ENCODE peak calls at places on chromosomes 11 and 22, in six cellular contexts. K is spleen, N is A549, P is tibial nerve, Z is HCT116, I is transverse colon. U is an unnamed sample.

GRCh38 chr11:68780829-68781228 is 29.5 kb upstream of the TESMIN start:
- DNase-seq in N (no peak), K (no peak), P (no peak), Z (peak; percentile 4), I (peak; percentile 39), U (no peak)

GRCh38 chr11:12585861-12586260 is 88.4 kb upstream of the TEAD1 start:
- DNase-seq in I (no peak), Z (no peak), N (no peak), P (no peak), K (no peak), U (no peak)

GRCh38 chr11:119284344-119285157 is 32.4 kb downstream of the MCAM start:
- DNase-seq in I (no peak), N (peak; percentile 25), Z (peak; percentile 32), K (no peak), P (no peak), U (no peak)

GRCh38 chr11:71425851-71426250 is 22.3 kb downstream of the DHCR7 start:
- DNase-seq in P (no peak), K (no peak), Z (no peak), I (no peak), N (no peak), U (no peak)

GRCh38 chr22:32531228-32531627 is 56.6 kb downstream of the FBXO7 start:
- DNase-seq in Z (no peak), P (no peak), I (no peak), K (no peak), N (no peak), U (no peak)

GRCh38 chr11:65988791-65989592 is 13.0 kb downstream of the EIF1AD start:
- DNase-seq in Z (peak; percentile 95), P (peak; percentile 84), K (peak; percentile 89), I (peak; percentile 94), N (peak; percentile 89), U (peak; percentile 64)

GRCh38 chr11:19313140-19313539 is 72.4 kb upstream of the E2F8 start:
- DNase-seq in P (no peak), N (no peak), I (no peak), Z (no peak), K (no peak), U (no peak)

GRCh38 chr11:95145430-95146063 is 55.9 kb downstream of the ENDOD1 start:
- DNase-seq in I (no peak), Z (no peak), K (no peak), P (no peak), N (no peak), U (no peak)

GRCh38 chr11:59224419-59224928 is 11.7 kb upstream of the MPEG1 start:
- DNase-seq in Z (no peak), K (no peak), I (no peak), P (no peak), N (no peak), U (no peak)

GRCh38 chr11:7977251-7977917 is 9.8 kb upstream of the EIF3F start:
- DNase-seq in Z (no peak), P (no peak), I (no peak), K (no peak), N (no peak), U (no peak)

GRCh38 chr11:75152090-75152489 is 1.2 kb downstream of the SLCO2B1 start:
- DNase-seq in N (no peak), Z (no peak), K (no peak), P (no peak), I (no peak), U (no peak)

GRCh38 chr11:75856912-75857311 is 41.9 kb downstream of the UVRAG start:
- DNase-seq in Z (no peak), K (no peak), P (no peak), N (no peak), I (no peak), U (no peak)

GRCh38 chr11:118098996-118099837 is 12.5 kb upstream of the SMIM35 start:
- DNase-seq in P (no peak), Z (no peak), N (no peak), I (no peak), K (no peak), U (no peak)

GRCh38 chr11:122440783-122441701 is 214.5 kb upstream of the UBASH3B start:
- DNase-seq in Z (no peak), K (no peak), P (peak; percentile 19), N (no peak), I (peak; percentile 10), U (no peak)

GRCh38 chr11:6650980-6651379 is 4.6 kb downstream of the DCHS1 start:
- DNase-seq in N (no peak), I (no peak), K (no peak), Z (no peak), P (no peak), U (no peak)

GRCh38 chr22:47698906-47699305 is 936.5 kb downstream of the TBC1D22A start:
- DNase-seq in I (no peak), K (no peak), Z (no peak), P (no peak), N (no peak), U (no peak)

GRCh38 chr11:102196816-102197215 is 86.6 kb downstream of the YAP1 start:
- DNase-seq in P (no peak), K (no peak), Z (no peak), N (no peak), I (no peak), U (no peak)

GRCh38 chr11:1931791-1932480 is 12.4 kb downstream of the TNNT3 start:
- DNase-seq in P (no peak), Z (no peak), I (no peak), N (no peak), K (peak; percentile 53), U (no peak)

GRCh38 chr11:1936781-1937615 is 10.1 kb upstream of the MRPL23 start:
- DNase-seq in K (peak; percentile 76), P (no peak), I (no peak), Z (no peak), N (no peak), U (no peak)

GRCh38 chr11:11782532-11783110 is 59.2 kb upstream of the USP47 start:
- DNase-seq in P (no peak), K (no peak), Z (no peak), N (no peak), I (peak; percentile 49), U (no peak)

GRCh38 chr22:29988719-29989118 is 91.5 kb upstream of the HORMAD2 start:
- DNase-seq in N (no peak), P (no peak), Z (no peak), K (no peak), I (no peak), U (no peak)

GRCh38 chr22:43177479-43177878 is 9.5 kb downstream of the TTLL12 start:
- DNase-seq in K (peak; percentile 61), I (no peak), Z (no peak), N (no peak), P (no peak), U (no peak)

GRCh38 chr11:8269636-8270035 is 6.0 kb upstream of the LMO1 start:
- DNase-seq in I (no peak), P (no peak), Z (no peak), K (peak; percentile 4), N (no peak), U (no peak)

GRCh38 chr11:75816561-75817239 is 1.7 kb downstream of the UVRAG start:
- DNase-seq in N (no peak), P (no peak), Z (no peak), I (no peak), K (no peak), U (no peak)

GRCh38 chr22:48705159-48705916 is 1122.3 kb downstream of the BRD1 start:
- DNase-seq in N (no peak), K (peak; percentile 52), P (no peak), Z (no peak), I (no peak), U (no peak)

GRCh38 chr11:98495601-98496000 is 525.1 kb upstream of the CNTN5 start:
- DNase-seq in Z (no peak), N (no peak), K (no peak), I (no peak), P (no peak), U (no peak)

GRCh38 chr11:2208691-2209369 is 37.2 kb upstream of the TH start:
- DNase-seq in I (peak; percentile 9), K (peak; percentile 64), Z (no peak), P (peak; percentile 9), N (no peak), U (no peak)

GRCh38 chr11:3093281-3094191 is 36.3 kb upstream of the CARS1 start:
- DNase-seq in Z (no peak), K (no peak), I (no peak), P (no peak), N (no peak), U (no peak)

GRCh38 chr11:134759314-134759713 is 347.3 kb upstream of the B3GAT1 start:
- DNase-seq in N (no peak), K (peak; percentile 19), I (no peak), P (no peak), Z (no peak), U (no peak)

DNA sequence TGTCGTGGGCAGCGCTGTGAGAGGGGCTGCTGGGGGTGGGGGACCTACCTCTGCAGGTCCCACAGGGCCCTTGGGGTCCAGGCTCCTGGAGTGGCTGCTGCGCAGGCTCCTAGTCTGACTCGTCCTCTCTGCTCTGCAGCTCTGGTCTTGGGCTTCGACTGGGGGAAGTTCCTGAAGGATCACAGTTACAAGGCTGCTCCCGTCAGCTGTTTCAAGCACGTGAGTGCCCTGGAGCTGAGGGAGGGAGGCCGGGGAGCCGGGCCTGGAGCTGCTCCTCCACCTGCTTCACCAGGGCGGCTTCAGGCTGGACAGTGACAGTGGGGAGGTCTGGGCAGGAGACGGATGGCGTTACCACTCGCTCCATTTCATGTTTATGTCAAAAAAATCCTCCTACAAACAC is 11.9 kb downstream of the L3MBTL2 start:
- DNase-seq in K (no peak), P (no peak), Z (no peak), I (no peak), N (no peak), U (no peak)
- H3K27ac ChIP-seq in K (peak overlapping the region; percentile 50), P (peak overlapping the region; percentile 89), Z (no peak overlapping the region), I (peak overlapping the region; percentile 82), N (no peak overlapping the region), U (peak overlapping the region; percentile 81)

GRCh38 chr11:74138021-74138420 is 32.8 kb downstream of the C2CD3 start:
- DNase-seq in Z (no peak), K (no peak), P (no peak), I (no peak), N (no peak), U (no peak)
- TF ChIP-seq POLR2A in Z (no peak), K (no peak), P (no peak), I (no peak), N (no peak), U (no peak)

GRCh38 chr22:25892678-25893077 is 150.7 kb downstream of the MYO18B start:
- DNase-seq in I (no peak), Z (no peak), P (no peak), N (no peak), K (no peak), U (no peak)
- TF ChIP-seq CTCF in I (no peak), Z (no peak), P (no peak), N (no peak), K (no peak), U (no peak)

DNA sequence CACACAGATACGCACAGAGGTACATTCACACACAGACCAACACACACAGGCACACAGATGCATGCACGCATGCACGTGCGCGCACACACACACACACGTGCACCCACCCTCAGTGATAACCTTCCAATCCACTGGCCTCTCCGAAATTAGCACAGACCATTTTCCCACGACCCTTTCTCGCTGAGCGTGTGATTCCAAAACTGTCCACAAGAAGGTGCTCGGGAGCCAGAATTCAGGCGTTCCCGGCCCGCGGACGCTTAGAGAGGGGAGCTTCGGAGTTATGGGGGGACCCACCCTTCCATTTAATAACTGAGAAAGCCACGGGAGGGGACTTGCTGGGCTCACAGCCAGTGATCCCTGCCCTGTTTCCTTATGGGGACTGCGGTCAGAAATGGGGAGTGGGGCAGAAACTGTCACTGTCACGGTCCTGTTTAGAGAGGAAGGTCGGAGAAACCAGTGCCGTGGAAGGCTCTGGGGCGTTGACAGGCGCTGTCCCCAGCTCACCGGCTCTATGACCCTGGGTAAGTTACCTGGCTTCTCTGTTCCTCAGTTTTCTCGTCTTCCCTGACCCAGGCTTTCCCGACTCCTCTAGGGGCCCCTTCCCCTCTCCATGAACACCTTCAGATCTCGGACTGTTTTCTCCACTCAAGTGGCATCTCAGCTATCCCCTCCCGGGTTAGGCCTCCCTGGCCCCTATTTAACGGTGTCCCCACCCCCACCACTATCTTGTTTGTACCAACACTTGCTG is 33.6 kb upstream of the SLC35C1 start:
- DNase-seq in Z (peak; percentile 50), N (peak; percentile 66), K (peak; percentile 89), I (peak; percentile 76), P (peak; percentile 54), U (no peak)
- H3K27ac ChIP-seq in Z (no peak overlapping the region), N (peak overlapping the region; percentile 36), K (peak overlapping the region; percentile 53), I (peak overlapping the region; percentile 69), P (peak overlapping the region; percentile 72), U (peak overlapping the region; percentile 73)

U was measured in esophagus squamous epithelium.